ENCODE peak calls at places on chromosomes 1 and 21, in nine cellular contexts. One of them, this sample, is unnamed. For H3K9me3, the result is how much of the 10 kb centered on the place peaks cover.

GRCh38 chr1:42646056-42646455 is 12.2 kb upstream of the PPIH start:
- DNase-seq in stomach: no peak
- DNase-seq in OCI-LY7: no peak
- DNase-seq in pancreas: no peak
- DNase-seq in mesenchymal stem cell: no peak
- DNase-seq in naive thymus-derived CD4-positive, alpha-beta T cell: no peak
- DNase-seq in small intestine: no peak
- DNase-seq in sigmoid colon: no peak
- DNase-seq in fibroblast of lung: no peak
- DNase-seq in this sample: no peak

GRCh38 chr1:162502928-162503327 is 5.3 kb downstream of the UHMK1 start:
- DNase-seq in stomach: no peak
- DNase-seq in OCI-LY7: no peak
- DNase-seq in pancreas: no peak
- DNase-seq in mesenchymal stem cell: no peak
- DNase-seq in naive thymus-derived CD4-positive, alpha-beta T cell: no peak
- DNase-seq in small intestine: no peak
- DNase-seq in sigmoid colon: no peak
- DNase-seq in fibroblast of lung: peak
- DNase-seq in this sample: no peak

GRCh38 chr21:44837537-44837936 is 19.7 kb upstream of the SUMO3 start:
- DNase-seq in stomach: no peak
- DNase-seq in OCI-LY7: no peak
- DNase-seq in pancreas: no peak
- DNase-seq in mesenchymal stem cell: no peak
- DNase-seq in naive thymus-derived CD4-positive, alpha-beta T cell: no peak
- DNase-seq in small intestine: no peak
- DNase-seq in sigmoid colon: no peak
- DNase-seq in fibroblast of lung: no peak
- DNase-seq in this sample: no peak

GRCh38 chr1:233359431-233359830 is 31.9 kb downstream of the MAP3K21 start:
- DNase-seq in stomach: peak
- DNase-seq in OCI-LY7: no peak
- DNase-seq in pancreas: peak
- DNase-seq in mesenchymal stem cell: no peak
- DNase-seq in naive thymus-derived CD4-positive, alpha-beta T cell: no peak
- DNase-seq in small intestine: peak
- DNase-seq in sigmoid colon: no peak
- DNase-seq in fibroblast of lung: no peak
- DNase-seq in this sample: no peak

GRCh38 chr1:3573499-3573898 is 37.8 kb downstream of the MEGF6 start:
- DNase-seq in stomach: no peak
- DNase-seq in OCI-LY7: no peak
- DNase-seq in pancreas: no peak
- DNase-seq in mesenchymal stem cell: no peak
- DNase-seq in naive thymus-derived CD4-positive, alpha-beta T cell: no peak
- DNase-seq in small intestine: no peak
- DNase-seq in sigmoid colon: peak
- DNase-seq in fibroblast of lung: no peak
- DNase-seq in this sample: no peak

GRCh38 chr1:101264699-101265098 is 27.9 kb downstream of the S1PR1 start:
- DNase-seq in stomach: no peak
- DNase-seq in OCI-LY7: no peak
- DNase-seq in pancreas: no peak
- DNase-seq in mesenchymal stem cell: no peak
- DNase-seq in naive thymus-derived CD4-positive, alpha-beta T cell: peak
- DNase-seq in small intestine: peak
- DNase-seq in sigmoid colon: no peak
- DNase-seq in fibroblast of lung: no peak
- DNase-seq in this sample: no peak

GRCh38 chr1:206969090-206969489 is 1.2 kb downstream of the FCAMR start:
- DNase-seq in stomach: peak
- DNase-seq in OCI-LY7: no peak
- DNase-seq in pancreas: no peak
- DNase-seq in mesenchymal stem cell: no peak
- DNase-seq in naive thymus-derived CD4-positive, alpha-beta T cell: no peak
- DNase-seq in small intestine: peak
- DNase-seq in sigmoid colon: no peak
- DNase-seq in fibroblast of lung: no peak
- DNase-seq in this sample: no peak

GRCh38 chr1:109846846-109847245 is 63.8 kb upstream of the CSF1 start:
- DNase-seq in stomach: no peak
- DNase-seq in OCI-LY7: no peak
- DNase-seq in pancreas: no peak
- DNase-seq in mesenchymal stem cell: no peak
- DNase-seq in naive thymus-derived CD4-positive, alpha-beta T cell: no peak
- DNase-seq in small intestine: no peak
- DNase-seq in sigmoid colon: no peak
- DNase-seq in fibroblast of lung: no peak
- DNase-seq in this sample: no peak

GRCh38 chr1:15459771-15460719 is 3.5 kb downstream of the CELA2A start:
- DNase-seq in stomach: no peak
- DNase-seq in OCI-LY7: no peak
- DNase-seq in pancreas: no peak
- DNase-seq in mesenchymal stem cell: peak
- DNase-seq in naive thymus-derived CD4-positive, alpha-beta T cell: no peak
- DNase-seq in small intestine: peak
- DNase-seq in sigmoid colon: no peak
- DNase-seq in fibroblast of lung: no peak
- DNase-seq in this sample: no peak

GRCh38 chr1:40302475-40302874 is 14.6 kb downstream of the COL9A2 start:
- DNase-seq in stomach: no peak
- DNase-seq in OCI-LY7: no peak
- DNase-seq in pancreas: no peak
- DNase-seq in mesenchymal stem cell: no peak
- DNase-seq in naive thymus-derived CD4-positive, alpha-beta T cell: no peak
- DNase-seq in small intestine: no peak
- DNase-seq in sigmoid colon: no peak
- DNase-seq in fibroblast of lung: no peak
- DNase-seq in this sample: no peak

GRCh38 chr1:14924455-14925325 is 228.9 kb upstream of the TMEM51 start:
- DNase-seq in stomach: peak
- DNase-seq in OCI-LY7: no peak
- DNase-seq in pancreas: peak
- DNase-seq in mesenchymal stem cell: peak
- DNase-seq in naive thymus-derived CD4-positive, alpha-beta T cell: peak
- DNase-seq in small intestine: peak
- DNase-seq in sigmoid colon: no peak
- DNase-seq in fibroblast of lung: peak
- DNase-seq in this sample: no peak

GRCh38 chr1:76705560-76705959 is 161.7 kb upstream of the ST6GALNAC5 start:
- DNase-seq in stomach: no peak
- DNase-seq in OCI-LY7: no peak
- DNase-seq in pancreas: no peak
- DNase-seq in mesenchymal stem cell: no peak
- DNase-seq in naive thymus-derived CD4-positive, alpha-beta T cell: no peak
- DNase-seq in small intestine: no peak
- DNase-seq in sigmoid colon: no peak
- DNase-seq in fibroblast of lung: no peak
- DNase-seq in this sample: no peak

GRCh38 chr1:201214886-201215285 is 24.3 kb downstream of the IGFN1 start:
- DNase-seq in stomach: peak
- DNase-seq in OCI-LY7: no peak
- DNase-seq in pancreas: no peak
- DNase-seq in mesenchymal stem cell: no peak
- DNase-seq in naive thymus-derived CD4-positive, alpha-beta T cell: no peak
- DNase-seq in small intestine: no peak
- DNase-seq in sigmoid colon: no peak
- DNase-seq in fibroblast of lung: no peak
- DNase-seq in this sample: no peak

GRCh38 chr1:67485046-67485811 is 55.0 kb upstream of the SERBP1 start:
- DNase-seq in stomach: no peak
- DNase-seq in OCI-LY7: no peak
- DNase-seq in pancreas: no peak
- DNase-seq in mesenchymal stem cell: no peak
- DNase-seq in naive thymus-derived CD4-positive, alpha-beta T cell: no peak
- DNase-seq in small intestine: peak
- DNase-seq in sigmoid colon: no peak
- DNase-seq in fibroblast of lung: no peak
- DNase-seq in this sample: no peak

GRCh38 chr1:22848374-22848773 is 124.3 kb downstream of the LACTBL1 start:
- DNase-seq in stomach: no peak
- DNase-seq in OCI-LY7: no peak
- DNase-seq in pancreas: no peak
- DNase-seq in mesenchymal stem cell: no peak
- DNase-seq in naive thymus-derived CD4-positive, alpha-beta T cell: no peak
- DNase-seq in small intestine: no peak
- DNase-seq in sigmoid colon: no peak
- DNase-seq in fibroblast of lung: no peak
- DNase-seq in this sample: no peak

GRCh38 chr1:39084191-39084590 is 58.0 kb downstream of the NDUFS5 start:
- DNase-seq in stomach: no peak
- DNase-seq in OCI-LY7: no peak
- DNase-seq in pancreas: no peak
- DNase-seq in mesenchymal stem cell: no peak
- DNase-seq in naive thymus-derived CD4-positive, alpha-beta T cell: no peak
- DNase-seq in small intestine: no peak
- DNase-seq in sigmoid colon: no peak
- DNase-seq in fibroblast of lung: no peak
- DNase-seq in this sample: no peak

GRCh38 chr1:178486100-178487069 is 10.4 kb downstream of the CLEC20A start:
- DNase-seq in stomach: no peak
- DNase-seq in OCI-LY7: no peak
- DNase-seq in pancreas: no peak
- DNase-seq in mesenchymal stem cell: no peak
- DNase-seq in naive thymus-derived CD4-positive, alpha-beta T cell: no peak
- DNase-seq in small intestine: no peak
- DNase-seq in sigmoid colon: no peak
- DNase-seq in fibroblast of lung: no peak
- DNase-seq in this sample: no peak

GRCh38 chr1:227913969-227914791 is 33.6 kb downstream of the WNT9A start:
- DNase-seq in stomach: no peak
- DNase-seq in OCI-LY7: no peak
- DNase-seq in pancreas: no peak
- DNase-seq in mesenchymal stem cell: no peak
- DNase-seq in naive thymus-derived CD4-positive, alpha-beta T cell: no peak
- DNase-seq in small intestine: no peak
- DNase-seq in sigmoid colon: no peak
- DNase-seq in fibroblast of lung: no peak
- DNase-seq in this sample: no peak

GRCh38 chr1:222739465-222739864 is 2.5 kb downstream of the FAM177B start:
- DNase-seq in stomach: no peak
- DNase-seq in OCI-LY7: no peak
- DNase-seq in pancreas: no peak
- DNase-seq in mesenchymal stem cell: no peak
- DNase-seq in naive thymus-derived CD4-positive, alpha-beta T cell: no peak
- DNase-seq in small intestine: peak
- DNase-seq in sigmoid colon: no peak
- DNase-seq in fibroblast of lung: no peak
- DNase-seq in this sample: no peak

GRCh38 chr1:152539901-152540300 is 25.6 kb downstream of the CRCT1 start:
- DNase-seq in stomach: no peak
- DNase-seq in OCI-LY7: no peak
- DNase-seq in pancreas: no peak
- DNase-seq in mesenchymal stem cell: no peak
- DNase-seq in naive thymus-derived CD4-positive, alpha-beta T cell: no peak
- DNase-seq in small intestine: no peak
- DNase-seq in sigmoid colon: no peak
- DNase-seq in fibroblast of lung: no peak
- DNase-seq in this sample: no peak

GRCh38 chr1:152535774-152536173 is 21.5 kb downstream of the CRCT1 start:
- DNase-seq in stomach: no peak
- DNase-seq in OCI-LY7: no peak
- DNase-seq in pancreas: no peak
- DNase-seq in mesenchymal stem cell: no peak
- DNase-seq in naive thymus-derived CD4-positive, alpha-beta T cell: no peak
- DNase-seq in small intestine: no peak
- DNase-seq in sigmoid colon: no peak
- DNase-seq in fibroblast of lung: no peak
- DNase-seq in this sample: no peak

GRCh38 chr1:152533327-152533938 is 19.2 kb downstream of the CRCT1 start:
- DNase-seq in stomach: no peak
- DNase-seq in OCI-LY7: peak
- DNase-seq in pancreas: peak
- DNase-seq in mesenchymal stem cell: no peak
- DNase-seq in naive thymus-derived CD4-positive, alpha-beta T cell: no peak
- DNase-seq in small intestine: peak
- DNase-seq in sigmoid colon: no peak
- DNase-seq in fibroblast of lung: no peak
- DNase-seq in this sample: no peak

DNA sequence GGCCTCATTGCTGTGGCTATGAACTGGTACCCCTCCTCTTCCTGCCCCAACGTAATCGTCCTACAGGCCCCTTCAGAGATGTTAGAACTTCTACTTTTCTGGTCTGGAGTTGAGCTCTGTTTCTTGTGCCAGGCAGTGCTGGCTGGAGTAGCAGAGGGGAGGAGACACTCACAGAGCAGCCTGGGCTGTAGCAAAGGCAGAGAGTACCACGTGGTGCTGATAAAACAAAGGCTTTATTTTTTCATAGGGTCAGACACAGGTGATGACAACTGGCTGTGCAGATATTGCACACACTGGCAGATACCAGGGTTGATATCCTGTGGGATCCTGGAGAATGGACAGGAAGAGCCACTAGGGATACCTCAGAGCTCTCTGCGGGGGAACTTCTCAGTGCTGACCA is 23.2 kb downstream of the CRCT1 start:
- DNase-seq in stomach: no peak
- DNase-seq in OCI-LY7: no peak
- DNase-seq in pancreas: no peak
- DNase-seq in mesenchymal stem cell: no peak
- DNase-seq in naive thymus-derived CD4-positive, alpha-beta T cell: no peak
- DNase-seq in small intestine: no peak
- DNase-seq in sigmoid colon: no peak
- DNase-seq in fibroblast of lung: no peak
- DNase-seq in this sample: no peak
- H3K9me3 ChIP-seq in stomach: under half
- H3K9me3 ChIP-seq in OCI-LY7: under half
- H3K9me3 ChIP-seq in pancreas: under half
- H3K9me3 ChIP-seq in mesenchymal stem cell: under half
- H3K9me3 ChIP-seq in naive thymus-derived CD4-positive, alpha-beta T cell: under half
- H3K9me3 ChIP-seq in small intestine: under half
- H3K9me3 ChIP-seq in sigmoid colon: under half
- H3K9me3 ChIP-seq in fibroblast of lung: under half
- H3K9me3 ChIP-seq in this sample: under half

GRCh38 chr1:41383094-41383852 is 22.0 kb downstream of the FOXO6 start:
- DNase-seq in stomach: no peak
- DNase-seq in OCI-LY7: no peak
- DNase-seq in pancreas: no peak
- DNase-seq in mesenchymal stem cell: peak
- DNase-seq in naive thymus-derived CD4-positive, alpha-beta T cell: no peak
- DNase-seq in small intestine: no peak
- DNase-seq in sigmoid colon: no peak
- DNase-seq in fibroblast of lung: peak
- DNase-seq in this sample: no peak
- H3K4me3 ChIP-seq in stomach: peak
- H3K4me3 ChIP-seq in OCI-LY7: no peak
- H3K4me3 ChIP-seq in pancreas: no peak
- H3K4me3 ChIP-seq in mesenchymal stem cell: peak
- H3K4me3 ChIP-seq in naive thymus-derived CD4-positive, alpha-beta T cell: no peak
- H3K4me3 ChIP-seq in small intestine: no peak
- H3K4me3 ChIP-seq in sigmoid colon: peak
- H3K4me3 ChIP-seq in fibroblast of lung: no peak
- H3K4me3 ChIP-seq in this sample: no peak

GRCh38 chr1:46770541-46770940 is 28.3 kb upstream of the CYP4B1 start:
- DNase-seq in stomach: no peak
- DNase-seq in OCI-LY7: no peak
- DNase-seq in pancreas: no peak
- DNase-seq in mesenchymal stem cell: no peak
- DNase-seq in naive thymus-derived CD4-positive, alpha-beta T cell: no peak
- DNase-seq in small intestine: no peak
- DNase-seq in sigmoid colon: no peak
- DNase-seq in fibroblast of lung: no peak
- DNase-seq in this sample: no peak
- H3K9me3 ChIP-seq in stomach: under half
- H3K9me3 ChIP-seq in OCI-LY7: under half
- H3K9me3 ChIP-seq in pancreas: under half
- H3K9me3 ChIP-seq in mesenchymal stem cell: under half
- H3K9me3 ChIP-seq in naive thymus-derived CD4-positive, alpha-beta T cell: under half
- H3K9me3 ChIP-seq in small intestine: under half
- H3K9me3 ChIP-seq in sigmoid colon: under half
- H3K9me3 ChIP-seq in fibroblast of lung: under half
- H3K9me3 ChIP-seq in this sample: under half

GRCh38 chr1:182166750-182167149 is 105.2 kb upstream of the ZNF648 start:
- DNase-seq in stomach: no peak
- DNase-seq in OCI-LY7: no peak
- DNase-seq in pancreas: no peak
- DNase-seq in mesenchymal stem cell: no peak
- DNase-seq in naive thymus-derived CD4-positive, alpha-beta T cell: no peak
- DNase-seq in small intestine: no peak
- DNase-seq in sigmoid colon: no peak
- DNase-seq in fibroblast of lung: no peak
- DNase-seq in this sample: no peak
- H3K4me3 ChIP-seq in stomach: no peak
- H3K4me3 ChIP-seq in OCI-LY7: no peak
- H3K4me3 ChIP-seq in pancreas: no peak
- H3K4me3 ChIP-seq in mesenchymal stem cell: no peak
- H3K4me3 ChIP-seq in naive thymus-derived CD4-positive, alpha-beta T cell: no peak
- H3K4me3 ChIP-seq in small intestine: no peak
- H3K4me3 ChIP-seq in sigmoid colon: no peak
- H3K4me3 ChIP-seq in fibroblast of lung: no peak
- H3K4me3 ChIP-seq in this sample: no peak